ENCODE peak calls at places on chromosomes 12 and 14, in five cellular contexts. One of them, this sample, is unnamed.

GRCh38 chr12:64968989-64969819 is 144.8 kb downstream of the TBC1D30 start:
- DNase-seq in EH: peak; percentile 69
- DNase-seq in fibroblast of pulmonary artery: peak; percentile 43
- DNase-seq in GM03348: peak; percentile 61
- DNase-seq in C1 segment of cervical spinal cord: no peak
- DNase-seq in this sample: no peak

GRCh38 chr14:93304771-93305170 is 28.1 kb downstream of the BTBD7 start:
- DNase-seq in EH: peak; percentile 64
- DNase-seq in fibroblast of pulmonary artery: peak; percentile 24
- DNase-seq in GM03348: peak; percentile 68
- DNase-seq in C1 segment of cervical spinal cord: no peak
- DNase-seq in this sample: no peak

GRCh38 chr12:47705239-47705570 is 625 bp downstream of the RPAP3 start:
- DNase-seq in EH: no peak
- DNase-seq in fibroblast of pulmonary artery: peak; percentile 9
- DNase-seq in GM03348: no peak
- DNase-seq in C1 segment of cervical spinal cord: no peak
- DNase-seq in this sample: no peak

GRCh38 chr12:94586589-94587259 is 63.6 kb downstream of the TMCC3 start:
- DNase-seq in EH: no peak
- DNase-seq in fibroblast of pulmonary artery: peak; percentile 28
- DNase-seq in GM03348: no peak
- DNase-seq in C1 segment of cervical spinal cord: no peak
- DNase-seq in this sample: no peak

GRCh38 chr14:32940711-32941667 is 2.3 kb downstream of the NPAS3 start:
- DNase-seq in EH: no peak
- DNase-seq in fibroblast of pulmonary artery: no peak
- DNase-seq in GM03348: no peak
- DNase-seq in C1 segment of cervical spinal cord: no peak
- DNase-seq in this sample: no peak

GRCh38 chr14:81453166-81453766 is 53.1 kb upstream of the STON2 start:
- DNase-seq in EH: peak; percentile 52
- DNase-seq in fibroblast of pulmonary artery: peak; percentile 66
- DNase-seq in GM03348: peak; percentile 57
- DNase-seq in C1 segment of cervical spinal cord: peak; percentile 22
- DNase-seq in this sample: peak; percentile 53

GRCh38 chr12:93311827-93312226 is 65.9 kb upstream of the NUDT4 start:
- DNase-seq in EH: peak; percentile 55
- DNase-seq in fibroblast of pulmonary artery: no peak
- DNase-seq in GM03348: peak; percentile 10
- DNase-seq in C1 segment of cervical spinal cord: no peak
- DNase-seq in this sample: no peak

GRCh38 chr14:32625211-32625610 is 296.1 kb downstream of the AKAP6 start:
- DNase-seq in EH: no peak
- DNase-seq in fibroblast of pulmonary artery: no peak
- DNase-seq in GM03348: no peak
- DNase-seq in C1 segment of cervical spinal cord: no peak
- DNase-seq in this sample: no peak

GRCh38 chr12:130155416-130156073 is 6.7 kb upstream of the FZD10 start:
- DNase-seq in EH: no peak
- DNase-seq in fibroblast of pulmonary artery: no peak
- DNase-seq in GM03348: no peak
- DNase-seq in C1 segment of cervical spinal cord: no peak
- DNase-seq in this sample: no peak

GRCh38 chr12:63826002-63826585 is 18.4 kb upstream of the SRGAP1 start:
- DNase-seq in EH: peak; percentile 70
- DNase-seq in fibroblast of pulmonary artery: peak; percentile 87
- DNase-seq in GM03348: peak; percentile 83
- DNase-seq in C1 segment of cervical spinal cord: no peak
- DNase-seq in this sample: no peak

GRCh38 chr14:68232643-68233055 is 413.1 kb downstream of the RAD51B start:
- DNase-seq in EH: peak; percentile 99
- DNase-seq in fibroblast of pulmonary artery: peak; percentile 99
- DNase-seq in GM03348: peak; percentile 80
- DNase-seq in C1 segment of cervical spinal cord: no peak
- DNase-seq in this sample: peak; percentile 41

GRCh38 chr12:16612647-16613046 is 6.7 kb upstream of the LMO3 start:
- DNase-seq in EH: no peak
- DNase-seq in fibroblast of pulmonary artery: peak; percentile 53
- DNase-seq in GM03348: no peak
- DNase-seq in C1 segment of cervical spinal cord: no peak
- DNase-seq in this sample: no peak

GRCh38 chr12:65643171-65643570 is 181.1 kb upstream of the HMGA2 start:
- DNase-seq in EH: no peak
- DNase-seq in fibroblast of pulmonary artery: no peak
- DNase-seq in GM03348: no peak
- DNase-seq in C1 segment of cervical spinal cord: no peak
- DNase-seq in this sample: no peak

GRCh38 chr12:623865-624372 is 39.3 kb downstream of the NINJ2 start:
- DNase-seq in EH: no peak
- DNase-seq in fibroblast of pulmonary artery: no peak
- DNase-seq in GM03348: no peak
- DNase-seq in C1 segment of cervical spinal cord: no peak
- DNase-seq in this sample: no peak

GRCh38 chr12:759628-760027 is 7.2 kb downstream of the WNK1 start:
- DNase-seq in EH: no peak
- DNase-seq in fibroblast of pulmonary artery: no peak
- DNase-seq in GM03348: no peak
- DNase-seq in C1 segment of cervical spinal cord: no peak
- DNase-seq in this sample: no peak

GRCh38 chr12:89353188-89353822 is 1.0 kb upstream of the DUSP6 start:
- DNase-seq in EH: peak; percentile 78
- DNase-seq in fibroblast of pulmonary artery: peak; percentile 75
- DNase-seq in GM03348: peak; percentile 90
- DNase-seq in C1 segment of cervical spinal cord: peak; percentile 58
- DNase-seq in this sample: peak; percentile 67

GRCh38 chr12:127287256-127287655 is 979.7 kb upstream of the TMEM132C start:
- DNase-seq in EH: no peak
- DNase-seq in fibroblast of pulmonary artery: no peak
- DNase-seq in GM03348: no peak
- DNase-seq in C1 segment of cervical spinal cord: no peak
- DNase-seq in this sample: no peak

GRCh38 chr12:101172316-101172715 is 37.7 kb downstream of the SLC5A8 start:
- DNase-seq in EH: peak; percentile 55
- DNase-seq in fibroblast of pulmonary artery: no peak
- DNase-seq in GM03348: peak; percentile 12
- DNase-seq in C1 segment of cervical spinal cord: no peak
- DNase-seq in this sample: no peak

GRCh38 chr14:90985601-90986242 is 74.7 kb downstream of the RPS6KA5 start:
- DNase-seq in EH: no peak
- DNase-seq in fibroblast of pulmonary artery: no peak
- DNase-seq in GM03348: no peak
- DNase-seq in C1 segment of cervical spinal cord: no peak
- DNase-seq in this sample: no peak

GRCh38 chr12:64181504-64182291 is 40.4 kb downstream of the KICS2 start:
- DNase-seq in EH: peak; percentile 98
- DNase-seq in fibroblast of pulmonary artery: peak; percentile 94
- DNase-seq in GM03348: peak; percentile 80
- DNase-seq in C1 segment of cervical spinal cord: no peak
- DNase-seq in this sample: no peak

GRCh38 chr12:31749024-31749704 is 20.3 kb upstream of the AMN1 start:
- DNase-seq in EH: peak; percentile 93
- DNase-seq in fibroblast of pulmonary artery: peak; percentile 97
- DNase-seq in GM03348: peak; percentile 87
- DNase-seq in C1 segment of cervical spinal cord: peak; percentile 11
- DNase-seq in this sample: peak; percentile 62

GRCh38 chr14:38549549-38549948 is 293.7 kb upstream of the CLEC14A start:
- DNase-seq in EH: no peak
- DNase-seq in fibroblast of pulmonary artery: no peak
- DNase-seq in GM03348: no peak
- DNase-seq in C1 segment of cervical spinal cord: no peak
- DNase-seq in this sample: no peak

GRCh38 chr14:80304125-80304766 is 92.9 kb upstream of the DIO2 start:
- DNase-seq in EH: peak; percentile 22
- DNase-seq in fibroblast of pulmonary artery: peak; percentile 64
- DNase-seq in GM03348: peak; percentile 25
- DNase-seq in C1 segment of cervical spinal cord: no peak
- DNase-seq in this sample: no peak

This sample was measured in stimulated activated naive CD8-positive, alpha-beta T cell treated with anti-CD3 and anti-CD28 coated beads, Interleukin-15, Interleukin-2, amounts not matched to agents 100 U/mL and 50 U/mL, for 24 hours.